ENCODE peak calls at places on chromosomes 6 and 20, in five cellular contexts. Q is GM12878, U is K562, S is SK-N-SH, T is HepG2. Y is an unnamed sample.

GRCh38 chr6:1911476-1911875 is 301.8 kb downstream of the FOXC1 start:
- DNase-seq in T (no peak), S (no peak), U (no peak), Q (no peak), Y (no peak)

GRCh38 chr20:41078329-41078728 is 49.7 kb downstream of the TOP1 start:
- DNase-seq in Q (peak; percentile 21), S (peak; percentile 30), U (peak; percentile 24), T (peak; percentile 77), Y (peak; percentile 53)

GRCh38 chr6:47116086-47116485 is 74.0 kb upstream of the ADGRF1 start:
- DNase-seq in T (no peak), Q (no peak), S (no peak), U (no peak), Y (no peak)

GRCh38 chr6:125528614-125529013 is 220.8 kb upstream of the HEY2 start:
- DNase-seq in T (no peak), Q (no peak), U (peak; percentile 40), S (no peak), Y (no peak)

GRCh38 chr6:32047084-32047478 is 8.9 kb downstream of the CYP21A2 start:
- DNase-seq in U (peak; percentile 50), T (peak; percentile 27), S (no peak), Q (no peak), Y (peak; percentile 24)

GRCh38 chr6:152209211-152209610 is 401.7 kb downstream of the ESR1 start:
- DNase-seq in T (no peak), S (no peak), U (no peak), Q (no peak), Y (no peak)

GRCh38 chr6:6723316-6723715 is 134.8 kb downstream of the LY86 start:
- DNase-seq in U (no peak), Q (no peak), T (no peak), S (no peak), Y (no peak)

GRCh38 chr6:81933089-81933488 is 180.6 kb upstream of the TENT5A start:
- DNase-seq in T (no peak), S (no peak), U (no peak), Q (no peak), Y (no peak)

GRCh38 chr6:88725111-88725711 is 238.2 kb downstream of the RNGTT start:
- DNase-seq in T (peak; percentile 4), U (peak; percentile 19), Q (peak; percentile 26), S (peak; percentile 15), Y (peak; percentile 74)

GRCh38 chr20:63273180-63273579 is 567 bp downstream of the ARFGAP1 start:
- DNase-seq in T (no peak), S (no peak), Q (no peak), U (no peak), Y (no peak)

GRCh38 chr20:25077610-25078169 is 4.3 kb downstream of the VSX1 start:
- DNase-seq in T (peak; percentile 41), Q (no peak), U (no peak), S (peak; percentile 65), Y (peak; percentile 6)
- TF ChIP-seq MXI1 in T (no peak), Q (no peak), U (no peak), S (no peak), Y (no peak)

DNA sequence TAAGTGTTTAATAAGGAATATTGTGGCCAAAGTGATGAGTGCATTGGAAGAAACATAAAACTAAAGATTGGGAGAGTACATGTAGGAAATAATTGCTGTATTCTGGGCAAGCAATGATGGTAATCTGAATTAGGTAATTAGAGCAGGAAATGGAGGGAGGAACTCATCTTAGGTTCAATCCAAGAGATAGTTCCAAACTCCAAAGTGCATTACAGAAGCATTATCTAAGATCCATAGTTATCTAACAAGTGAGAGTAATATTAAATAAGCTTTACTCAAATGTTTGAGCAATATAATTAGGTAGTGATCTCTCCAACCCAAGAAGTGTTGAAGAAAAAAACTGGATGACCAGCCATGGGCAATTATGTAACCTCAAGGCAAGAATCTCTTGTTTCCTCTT is 181.3 kb upstream of the TNFAIP3 start:
- DNase-seq in Q (no peak), U (no peak), S (no peak), T (no peak), Y (no peak)
- H3K4me2 ChIP-seq in Q (no peak overlapping the region), U (no peak overlapping the region), S (no peak overlapping the region), T (no peak overlapping the region), Y (no peak overlapping the region)

DNA sequence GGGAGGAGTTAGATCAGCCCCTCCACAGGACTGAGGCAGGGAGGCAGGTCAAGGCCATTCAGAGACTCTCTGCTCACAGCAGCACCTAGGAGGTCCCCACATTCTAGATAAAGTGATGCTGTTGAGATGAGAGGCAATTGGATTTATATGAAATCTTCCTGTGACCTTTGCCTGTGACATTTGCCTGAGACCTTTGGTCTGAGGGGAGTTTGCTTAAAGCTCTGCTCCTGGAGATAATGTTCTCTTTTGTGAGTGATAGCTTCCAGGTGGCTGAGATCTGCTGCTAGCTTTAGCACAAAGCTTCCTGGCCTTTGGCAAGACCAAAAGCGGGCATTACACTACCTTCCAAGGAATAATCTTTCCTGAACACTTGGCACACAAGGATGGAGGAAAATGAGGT is 43.3 kb downstream of the TMEM244 start:
- DNase-seq in Q (no peak), U (no peak), T (no peak), S (no peak), Y (no peak)
- H3K27ac ChIP-seq in Q (no peak overlapping the region), U (no peak overlapping the region), T (no peak overlapping the region), S (no peak overlapping the region), Y (no peak overlapping the region)

GRCh38 chr6:139996253-139996834 is 621.9 kb upstream of the CITED2 start:
- DNase-seq in S (no peak), Q (peak; percentile 35), T (peak; percentile 48), U (peak; percentile 62), Y (no peak)
- TF ChIP-seq MXI1 in S (no peak), Q (no peak), T (no peak), U (no peak), Y (no peak)

DNA sequence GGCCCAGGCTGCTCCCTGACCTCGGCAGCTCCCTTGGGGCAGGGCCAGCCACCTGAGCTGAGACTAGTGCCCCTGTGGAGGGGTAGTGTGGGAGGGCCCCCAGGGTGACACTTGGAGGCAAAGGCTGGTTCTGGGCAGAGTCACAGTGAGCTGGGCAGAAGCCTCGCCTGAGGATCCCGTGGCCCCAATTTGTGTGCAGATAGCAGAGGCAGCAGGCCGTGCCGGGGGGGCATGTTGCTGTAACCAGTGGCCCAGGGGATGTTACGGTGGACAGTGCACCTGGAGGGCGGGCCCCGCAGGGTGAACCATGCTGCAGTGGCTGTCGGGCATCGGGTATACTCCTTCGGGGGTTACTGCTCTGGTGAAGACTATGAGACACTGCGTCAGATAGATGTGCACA is 2.9 kb downstream of the KLHDC3 start:
- DNase-seq in U (no peak), T (no peak), Q (no peak), S (no peak), Y (no peak)
- H3K4me2 ChIP-seq in U (peak overlapping the region; percentile 0), T (no peak overlapping the region), Q (no peak overlapping the region), S (peak overlapping the region; percentile 79), Y (no peak overlapping the region)